ENCODE peak calls at places on chromosome 19, in eight cellular contexts. R is posterior cingulate gyrus; Q is Peyer's patch; E is LoVo; D is substantia nigra; C is effector CD8-positive, alpha-beta T cell; M is activated T-helper 1 cell treated with Interleukin-2 at 50 U/mL for 16 hours; U is NCI-H345. G is an unnamed sample.

GRCh38 chr19:50838239-50838638 is 4.9 kb upstream of the KLK15 start:
- DNase-seq in C (no peak), Q (no peak), E (no peak), R (no peak), M (no peak), D (no peak), U (peak; percentile 38), G (no peak)

GRCh38 chr19:4449826-4450075 is 7.8 kb downstream of the UBXN6 start:
- DNase-seq in R (no peak), D (no peak), U (no peak), M (no peak), C (no peak), E (no peak), Q (no peak), G (no peak)

GRCh38 chr19:12945479-12946091 is at the start of gene RAD23A:
- DNase-seq in R (peak; percentile 90), C (peak; percentile 98), D (peak; percentile 71), E (peak; percentile 98), M (peak; percentile 97), U (peak; percentile 86), Q (peak; percentile 99), G (peak; percentile 72)

GRCh38 chr19:2333027-2333806 is 4.7 kb downstream of the SPPL2B start:
- DNase-seq in R (no peak), D (no peak), U (peak; percentile 94), E (no peak), M (no peak), C (no peak), Q (peak; percentile 83), G (no peak)

GRCh38 chr19:10260141-10260584 is 8.1 kb downstream of the MRPL4 start:
- DNase-seq in D (no peak), R (peak; percentile 45), M (no peak), E (no peak), U (no peak), C (no peak), Q (no peak), G (no peak)

GRCh38 chr19:3979674-3980352 is 5.5 kb downstream of the EEF2 start:
- DNase-seq in Q (no peak), C (no peak), R (no peak), D (no peak), U (no peak), M (no peak), E (no peak), G (no peak)

GRCh38 chr19:33301900-33302174 is 497 bp downstream of the CEBPA start:
- DNase-seq in M (no peak), E (no peak), D (no peak), C (no peak), Q (no peak), U (no peak), R (no peak), G (no peak)

GRCh38 chr19:10538204-10538603 is 5.5 kb upstream of the ATG4D start:
- DNase-seq in U (no peak), C (no peak), E (no peak), R (no peak), M (no peak), Q (no peak), D (no peak), G (no peak)